ENCODE peak calls at places on chromosomes 1 and 21, in five cellular contexts. R, N, D, X and J are unnamed samples.

GRCh38 chr1:167467126-167467725 is 51.1 kb downstream of the CD247 start:
- DNase-seq in N (no peak), X (no peak), R (no peak), D (no peak), J (no peak)

GRCh38 chr1:53981220-53981619 is 35.1 kb downstream of the LRRC42 start:
- DNase-seq in X (no peak), N (no peak), D (no peak), R (no peak), J (no peak)

GRCh38 chr1:36285450-36286101 is 20.6 kb upstream of the SH3D21 start:
- DNase-seq in D (peak), R (peak), N (peak), X (peak), J (peak)

GRCh38 chr1:237145379-237145778 is 103.4 kb downstream of the RYR2 start:
- DNase-seq in D (no peak), N (no peak), X (no peak), R (no peak), J (no peak)

GRCh38 chr1:3831689-3832088 is 25.3 kb downstream of the CEP104 start:
- DNase-seq in N (no peak), D (no peak), X (no peak), R (no peak), J (no peak)

GRCh38 chr1:232305020-232305419 is 324.9 kb downstream of the SIPA1L2 start:
- DNase-seq in N (no peak), X (no peak), R (no peak), D (no peak), J (no peak)

GRCh38 chr1:209106237-209106741 is 477.2 kb upstream of the CAMK1G start:
- DNase-seq in X (no peak), N (no peak), D (no peak), R (no peak), J (no peak)

GRCh38 chr1:70706381-70707173 is 295.5 kb downstream of the CTH start:
- DNase-seq in R (no peak), N (no peak), X (no peak), D (no peak), J (no peak)

GRCh38 chr1:167563579-167564246 is 10.2 kb upstream of the CREG1 start:
- DNase-seq in X (no peak), N (peak), R (no peak), D (no peak), J (no peak)

GRCh38 chr1:5511381-5512097 is 480.7 kb downstream of the NPHP4 start:
- DNase-seq in N (no peak), X (no peak), D (no peak), R (no peak), J (no peak)

GRCh38 chr1:113551728-113552127 is 161.4 kb downstream of the MAGI3 start:
- DNase-seq in X (no peak), N (no peak), D (no peak), R (no peak), J (no peak)

GRCh38 chr1:145858238-145858936 is 494 bp downstream of the PIAS3 start:
- DNase-seq in N (peak), X (no peak), R (no peak), D (peak), J (peak)

GRCh38 chr1:9910080-9910424 is at the start of gene CTNNBIP1:
- DNase-seq in N (no peak), D (no peak), R (no peak), X (no peak), J (no peak)

GRCh38 chr1:197725044-197725443 is 50.2 kb downstream of the DENND1B start:
- DNase-seq in N (peak), X (no peak), D (no peak), R (peak), J (no peak)

GRCh38 chr1:103561612-103562395 is 9.6 kb upstream of the AMY2B start:
- DNase-seq in X (peak), N (no peak), D (no peak), R (no peak), J (no peak)

GRCh38 chr1:150366416-150367296 is 2.7 kb downstream of the RPRD2 start:
- DNase-seq in D (no peak), X (no peak), N (peak), R (no peak), J (no peak)

GRCh38 chr1:94125551-94126514 is 4.9 kb upstream of the ABCA4 start:
- DNase-seq in R (no peak), N (no peak), X (no peak), D (no peak), J (peak)

GRCh38 chr1:195594773-195595172 is 1013.5 kb downstream of the KCNT2 start:
- DNase-seq in X (no peak), N (no peak), D (no peak), R (no peak), J (no peak)

GRCh38 chr1:178633068-178633467 is 92.0 kb upstream of the RALGPS2 start:
- DNase-seq in D (no peak), R (no peak), X (no peak), N (no peak), J (no peak)

GRCh38 chr1:119631433-119632102 is 16.5 kb downstream of the ZNF697 start:
- DNase-seq in R (no peak), N (no peak), D (peak), X (no peak), J (peak)

GRCh38 chr21:33033961-33034413 is 8.3 kb downstream of the OLIG2 start:
- DNase-seq in D (peak), R (no peak), X (no peak), N (no peak), J (no peak)

GRCh38 chr21:37712204-37712934 is 203.9 kb downstream of the KCNJ6 start:
- DNase-seq in D (peak), X (no peak), N (peak), R (peak), J (peak)

GRCh38 chr1:154352581-154353459 is 27.5 kb downstream of the ATP8B2 start:
- DNase-seq in X (no peak), N (peak), D (peak), R (no peak), J (peak)

GRCh38 chr1:205500240-205501218 is 3.9 kb upstream of the CDK18 start:
- DNase-seq in N (no peak), X (no peak), R (no peak), D (no peak), J (no peak)
- TF ChIP-seq JUND in N (no peak), X (no peak), R (no peak), D (no peak), J (no peak)

GRCh38 chr1:226489718-226490440 is 58.7 kb upstream of the STUM start:
- DNase-seq in R (no peak), D (no peak), X (no peak), N (no peak), J (no peak)
- TF ChIP-seq JUND in R (no peak), D (no peak), X (no peak), N (no peak), J (no peak)

GRCh38 chr1:18199462-18199861 is 91.9 kb downstream of the IGSF21 start:
- DNase-seq in X (no peak), D (peak), R (no peak), N (no peak), J (no peak)
- TF ChIP-seq JUND in X (no peak), D (no peak), R (no peak), N (no peak), J (no peak)

GRCh38 chr1:21280011-21280471 is 10.2 kb downstream of the ECE1 start:
- DNase-seq in X (no peak), N (no peak), R (no peak), D (no peak), J (no peak)
- TF ChIP-seq JUND in X (no peak), N (no peak), R (no peak), D (no peak), J (no peak)

GRCh38 chr1:95652423-95652958 is 418.5 kb downstream of the RWDD3 start:
- DNase-seq in R (no peak), D (no peak), N (no peak), X (no peak), J (no peak)

GRCh38 chr1:95655321-95656020 is 421.5 kb downstream of the RWDD3 start:
- DNase-seq in X (no peak), R (no peak), D (no peak), N (no peak), J (no peak)

GRCh38 chr1:95653598-95653997 is 419.6 kb downstream of the RWDD3 start:
- DNase-seq in D (no peak), R (no peak), N (no peak), X (no peak), J (no peak)

DNA sequence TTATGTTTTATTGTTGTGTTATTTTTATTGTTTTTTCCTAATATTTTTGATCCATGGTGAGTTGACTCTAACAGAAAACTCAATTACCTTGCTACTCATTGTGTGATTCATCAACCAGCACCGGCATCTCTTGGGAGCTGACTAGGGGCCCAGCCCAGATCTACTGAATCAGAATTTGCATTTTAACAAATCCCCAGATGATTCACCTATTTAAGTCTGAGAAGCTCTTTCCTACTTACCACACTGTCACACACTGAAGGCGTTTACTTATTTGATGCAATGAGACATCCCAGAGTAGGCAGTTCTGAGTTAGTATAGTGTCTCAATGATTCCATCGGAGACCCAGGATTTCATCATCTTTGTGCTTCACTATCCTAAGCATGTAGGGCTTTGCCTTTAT is 416.6 kb downstream of the RWDD3 start:
- DNase-seq in X (no peak), D (no peak), R (no peak), N (no peak), J (no peak)
- TF ChIP-seq JUND in X (no peak), D (no peak), R (no peak), N (no peak), J (no peak)

DNA sequence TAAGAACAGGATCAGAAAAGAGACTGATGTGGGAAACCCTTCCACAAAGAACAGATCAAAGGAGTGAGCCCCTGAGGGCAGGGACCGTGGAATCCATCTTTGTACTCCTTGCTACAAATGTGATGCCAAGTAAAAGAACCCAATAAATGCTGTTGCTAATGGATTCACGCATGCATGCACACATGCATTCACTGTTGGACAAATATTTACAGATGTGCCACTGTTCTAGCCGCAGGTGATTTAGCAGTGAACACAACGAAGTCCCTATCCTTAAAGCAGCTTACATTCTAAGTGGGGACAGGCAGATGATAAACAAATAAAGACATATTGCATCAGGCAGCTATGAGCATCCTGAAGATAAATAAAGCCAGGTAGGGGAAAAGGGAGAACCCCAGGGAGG is 67.8 kb downstream of the ITPKB start:
- DNase-seq in X (no peak), D (no peak), R (no peak), N (no peak), J (peak)
- TF ChIP-seq JUND in X (no peak), D (no peak), R (no peak), N (no peak), J (no peak)

GRCh38 chr21:43270800-43271261 is 102.0 kb downstream of the CRYAA start:
- DNase-seq in D (no peak), X (no peak), N (no peak), R (no peak), J (no peak)
- TF ChIP-seq JUND in D (no peak), X (no peak), N (no peak), R (no peak), J (no peak)

DNA sequence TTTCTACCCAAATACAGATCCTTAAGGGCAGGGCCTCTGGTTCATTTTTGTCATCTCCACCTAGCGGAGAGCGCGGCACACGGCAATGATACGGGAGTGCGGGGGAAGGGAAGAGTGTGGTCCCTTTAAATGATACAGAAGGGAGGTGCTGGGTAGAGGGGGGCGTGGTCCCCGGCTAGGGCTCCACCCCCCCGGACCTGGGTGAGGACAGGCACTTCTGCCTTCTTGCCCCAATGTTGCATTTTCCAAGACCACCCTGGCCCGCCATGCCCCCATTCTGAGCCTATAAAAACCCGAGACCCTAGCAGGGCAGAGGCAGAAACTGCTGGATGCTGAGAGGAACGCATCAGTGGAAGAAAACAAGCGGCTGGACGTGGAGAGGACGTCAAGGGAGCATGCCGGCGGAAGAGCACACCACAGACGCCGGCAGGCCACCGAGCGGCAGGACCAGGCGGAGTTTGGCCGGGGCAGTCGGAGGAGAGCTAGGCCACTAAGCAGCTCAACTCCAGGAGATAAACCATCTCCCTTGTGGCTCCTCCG is 30.0 kb downstream of the LRRC3 start:
- DNase-seq in D (peak), R (peak), N (peak), X (no peak), J (no peak)
- TF ChIP-seq JUND in D (no peak), R (no peak), N (peak), X (no peak), J (no peak)

DNA sequence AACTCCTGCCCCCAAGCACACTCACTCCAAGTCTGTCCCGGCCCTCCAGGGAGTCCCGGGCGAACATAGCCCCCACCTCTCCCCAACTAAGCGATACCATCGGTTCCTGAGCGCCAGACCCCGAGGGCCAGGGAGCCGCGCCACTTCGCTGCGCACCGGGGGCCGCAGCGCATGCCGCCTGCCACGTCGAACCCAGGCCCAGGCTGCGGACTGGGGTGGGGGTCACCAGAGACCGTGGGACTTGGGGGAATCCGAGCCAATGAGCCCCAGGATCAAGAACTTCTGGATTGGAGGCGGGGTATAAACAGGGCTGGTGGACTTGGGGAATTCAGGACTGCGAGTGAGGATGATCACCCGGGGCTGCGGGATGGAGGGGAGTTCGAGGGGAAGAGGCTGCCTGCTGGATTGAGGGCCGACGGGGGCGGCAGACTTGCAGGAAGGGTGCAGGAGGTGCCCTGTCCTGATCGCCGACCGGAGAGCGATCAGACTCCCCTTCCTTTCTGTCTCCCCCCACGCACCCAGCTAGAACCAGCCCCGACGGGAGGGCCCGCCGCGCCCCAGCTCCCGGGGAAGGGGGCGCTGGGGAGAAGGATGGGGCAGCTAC is 640 bp downstream of the RSPO1 start:
- DNase-seq in N (no peak), X (no peak), D (peak), R (no peak), J (no peak)
- TF ChIP-seq JUND in N (no peak), X (no peak), D (no peak), R (no peak), J (no peak)